ENCODE peak calls at places on chromosomes 1 and 21, in nine cellular contexts. Z, D, T, N, X, A, K, G and Y are unnamed samples.

GRCh38 chr1:29586215-29586614 is 349.9 kb downstream of the PTPRU start:
- DNase-seq in Z (no peak), D (no peak), T (no peak), N (no peak), X (no peak), A (no peak), K (no peak), G (no peak), Y (no peak)

GRCh38 chr1:47402591-47402990 is 13.5 kb upstream of the FOXE3 start:
- DNase-seq in Z (no peak), D (no peak), T (no peak), N (no peak), X (no peak), A (no peak), K (no peak), G (no peak), Y (no peak)

GRCh38 chr1:65176571-65176970 is 28.6 kb downstream of the AK4 start:
- DNase-seq in Z (no peak), D (no peak), T (peak), N (no peak), X (no peak), A (no peak), K (no peak), G (no peak), Y (no peak)

GRCh38 chr1:117534995-117535467 is 70.8 kb upstream of the TENT5C start:
- DNase-seq in Z (peak), D (peak), T (peak), N (no peak), X (peak), A (no peak), K (no peak), G (peak), Y (peak)

GRCh38 chr1:111987502-111987901 is 2.0 kb downstream of the KCND3 start:
- DNase-seq in Z (no peak), D (no peak), T (no peak), N (no peak), X (no peak), A (peak), K (no peak), G (no peak), Y (no peak)

GRCh38 chr1:109790735-109791494 is 27.2 kb upstream of the EPS8L3 start:
- DNase-seq in Z (peak), D (peak), T (peak), N (peak), X (peak), A (peak), K (peak), G (peak), Y (no peak)

GRCh38 chr1:11711490-11711889 is 20.0 kb downstream of the DRAXIN start:
- DNase-seq in Z (no peak), D (no peak), T (no peak), N (no peak), X (no peak), A (no peak), K (no peak), G (no peak), Y (no peak)

GRCh38 chr1:15236226-15237145 is 10.5 kb upstream of the FHAD1 start:
- DNase-seq in Z (no peak), D (no peak), T (no peak), N (no peak), X (no peak), A (no peak), K (no peak), G (no peak), Y (no peak)

GRCh38 chr1:227950735-227951224 is 3.0 kb upstream of the WNT9A start:
- DNase-seq in Z (no peak), D (no peak), T (no peak), N (no peak), X (no peak), A (no peak), K (no peak), G (no peak), Y (no peak)

GRCh38 chr1:41742219-41742618 is 176.5 kb downstream of the HIVEP3 start:
- DNase-seq in Z (no peak), D (no peak), T (peak), N (no peak), X (no peak), A (no peak), K (no peak), G (no peak), Y (no peak)

GRCh38 chr21:29192999-29193563 is 62.6 kb downstream of the MAP3K7CL start:
- DNase-seq in Z (no peak), D (no peak), T (no peak), N (no peak), X (no peak), A (peak), K (no peak), G (no peak), Y (no peak)

GRCh38 chr1:58573138-58573537 is 3.9 kb downstream of the TACSTD2 start:
- DNase-seq in Z (no peak), D (no peak), T (no peak), N (no peak), X (no peak), A (no peak), K (no peak), G (no peak), Y (no peak)

GRCh38 chr1:117860906-117861610 is 68.4 kb downstream of the GDAP2 start:
- DNase-seq in Z (no peak), D (no peak), T (peak), N (no peak), X (no peak), A (no peak), K (no peak), G (no peak), Y (peak)

GRCh38 chr1:107545056-107545597 is 404.3 kb downstream of the NTNG1 start:
- DNase-seq in Z (no peak), D (no peak), T (no peak), N (no peak), X (no peak), A (no peak), K (no peak), G (no peak), Y (no peak)

GRCh38 chr1:108830119-108831008 is 26.5 kb downstream of the AKNAD1 start:
- DNase-seq in Z (no peak), D (no peak), T (peak), N (peak), X (peak), A (peak), K (no peak), G (no peak), Y (peak)

GRCh38 chr1:19273106-19273843 is 15.3 kb downstream of the AKR7A3 start:
- DNase-seq in Z (no peak), D (no peak), T (no peak), N (peak), X (no peak), A (no peak), K (no peak), G (no peak), Y (no peak)

GRCh38 chr1:12745126-12745991 is 641 bp upstream of the CFAP107 start:
- DNase-seq in Z (no peak), D (no peak), T (no peak), N (no peak), X (no peak), A (no peak), K (no peak), G (no peak), Y (no peak)

GRCh38 chr1:235108876-235109275 is 19.8 kb downstream of the TOMM20 start:
- DNase-seq in Z (no peak), D (peak), T (no peak), N (no peak), X (no peak), A (no peak), K (no peak), G (no peak), Y (no peak)

GRCh38 chr1:13749543-13750307 is 49.7 kb downstream of the PRDM2 start:
- DNase-seq in Z (peak), D (peak), T (peak), N (peak), X (peak), A (peak), K (no peak), G (peak), Y (no peak)

GRCh38 chr1:219318826-219319225 is 145.1 kb downstream of the LYPLAL1 start:
- DNase-seq in Z (no peak), D (no peak), T (no peak), N (no peak), X (no peak), A (no peak), K (no peak), G (no peak), Y (no peak)

GRCh38 chr21:45853703-45854342 is 127.7 kb upstream of the COL6A1 start:
- DNase-seq in Z (no peak), D (no peak), T (no peak), N (no peak), X (no peak), A (no peak), K (no peak), G (no peak), Y (no peak)

GRCh38 chr1:179550753-179551682 is 24.7 kb downstream of the NPHS2 start:
- DNase-seq in Z (no peak), D (no peak), T (peak), N (no peak), X (peak), A (no peak), K (no peak), G (no peak), Y (peak)

GRCh38 chr1:9397047-9397446 is 104.4 kb downstream of the SPSB1 start:
- DNase-seq in Z (no peak), D (no peak), T (no peak), N (no peak), X (no peak), A (no peak), K (no peak), G (no peak), Y (no peak)

GRCh38 chr1:229640455-229640854 is 14.4 kb downstream of the URB2 start:
- DNase-seq in Z (no peak), D (no peak), T (no peak), N (peak), X (no peak), A (no peak), K (no peak), G (no peak), Y (no peak)

GRCh38 chr1:239976130-239976968 is 115.3 kb upstream of the FMN2 start:
- DNase-seq in Z (peak), D (peak), T (peak), N (no peak), X (peak), A (peak), K (peak), G (peak), Y (peak)

GRCh38 chr21:24375201-24375600 is 1232.1 kb downstream of the MRPL39 start:
- DNase-seq in Z (no peak), D (peak), T (no peak), N (no peak), X (no peak), A (no peak), K (no peak), G (peak), Y (no peak)

GRCh38 chr1:238177960-238178359 is 287.2 kb upstream of the ZP4 start:
- DNase-seq in Z (no peak), D (no peak), T (peak), N (no peak), X (no peak), A (no peak), K (no peak), G (no peak), Y (no peak)

GRCh38 chr1:39262802-39263201 is 58.3 kb downstream of the MACF1 start:
- DNase-seq in Z (no peak), D (no peak), T (no peak), N (no peak), X (no peak), A (no peak), K (no peak), G (peak), Y (no peak)

GRCh38 chr1:61076728-61077675 is 5.4 kb upstream of the NFIA start:
- DNase-seq in Z (peak), D (peak), T (peak), N (peak), X (peak), A (peak), K (peak), G (peak), Y (peak)

GRCh38 chr1:208787219-208787618 is 543.0 kb upstream of the PLXNA2 start:
- DNase-seq in Z (no peak), D (no peak), T (no peak), N (no peak), X (no peak), A (no peak), K (no peak), G (no peak), Y (no peak)

GRCh38 chr1:151309851-151310323 is 17.3 kb downstream of the PI4KB start:
- DNase-seq in Z (no peak), D (no peak), T (peak), N (no peak), X (peak), A (peak), K (no peak), G (no peak), Y (no peak)

GRCh38 chr1:190474587-190475305 is 2.9 kb downstream of the BRINP3 start:
- DNase-seq in Z (no peak), D (no peak), T (peak), N (peak), X (peak), A (no peak), K (no peak), G (no peak), Y (no peak)

GRCh38 chr1:113403065-113403464 is 12.8 kb downstream of the MAGI3 start:
- DNase-seq in Z (no peak), D (no peak), T (no peak), N (no peak), X (no peak), A (no peak), K (no peak), G (no peak), Y (no peak)

GRCh38 chr1:213070399-213070798 is 19.4 kb downstream of the RPS6KC1 start:
- DNase-seq in Z (no peak), D (peak), T (peak), N (no peak), X (peak), A (no peak), K (no peak), G (peak), Y (peak)